ENCODE peak calls at places on chromosomes 2 and 18, in nine cellular contexts. C is stimulated activated CD4-positive, alpha-beta T cell treated with anti-CD3 and anti-CD28 coated beads, TNF-alpha, amount 100 ng/mL, for 24 hours; B is NCI-H146; M is NCI-H2081; R is cardiac muscle cell; E is AML-193; A is WERI-Rb-1; D is lower leg skin; P is activated CD8-positive, alpha-beta T cell treated with anti-CD3 and anti-CD28 coated beads, Interleukin-2, amount 10 ng/mL, durations not matched to agents 7 days and 5 days. G is an unnamed sample.

GRCh38 chr2:86068098-86069047 is 37.3 kb downstream of the POLR1A start:
- DNase-seq in A (no peak), M (peak; percentile 31), B (no peak), P (peak; percentile 80), R (no peak), C (peak; percentile 15), D (no peak), E (no peak), G (no peak)

GRCh38 chr2:235050992-235051351 is 99.2 kb downstream of the SH3BP4 start:
- DNase-seq in R (peak; percentile 36), M (peak; percentile 98), P (no peak), D (peak; percentile 94), E (no peak), C (no peak), A (peak; percentile 62), B (peak; percentile 80), G (no peak)

GRCh38 chr2:175804130-175804529 is 197.9 kb downstream of the LNPK start:
- DNase-seq in C (no peak), A (no peak), D (no peak), B (no peak), P (no peak), R (peak; percentile 12), M (no peak), E (no peak), G (no peak)

GRCh38 chr18:37309861-37310260 is 255.7 kb downstream of the CELF4 start:
- DNase-seq in R (no peak), D (no peak), A (no peak), M (no peak), C (no peak), B (peak; percentile 35), P (no peak), E (no peak), G (no peak)

GRCh38 chr18:58048243-58048642 is 4.2 kb downstream of the NEDD4L start:
- DNase-seq in E (no peak), D (no peak), R (no peak), C (no peak), P (no peak), B (no peak), M (no peak), A (no peak), G (no peak)

GRCh38 chr2:65128297-65129190 is 1.4 kb downstream of the RAB1A start:
- DNase-seq in R (no peak), M (no peak), B (no peak), C (no peak), E (peak; percentile 90), A (no peak), P (no peak), D (peak; percentile 63), G (no peak)

GRCh38 chr18:76488190-76488589 is 6.9 kb downstream of the ZNF516 start:
- DNase-seq in M (no peak), C (no peak), P (no peak), D (no peak), A (no peak), B (no peak), E (no peak), R (no peak), G (no peak)

GRCh38 chr2:96692094-96692971 is 47.5 kb downstream of the LMAN2L start:
- DNase-seq in E (no peak), A (no peak), P (no peak), D (no peak), C (no peak), B (no peak), M (no peak), R (no peak), G (no peak)

GRCh38 chr2:236123716-236124115 is 44.5 kb downstream of the GBX2 start:
- DNase-seq in P (no peak), A (no peak), C (no peak), B (no peak), R (no peak), D (no peak), M (no peak), E (no peak), G (no peak)

GRCh38 chr2:23681356-23682140 is 245.4 kb downstream of the ATAD2B start:
- DNase-seq in R (no peak), P (no peak), B (no peak), A (peak; percentile 60), D (no peak), C (no peak), M (peak; percentile 65), E (no peak), G (no peak)

GRCh38 chr2:242098445-242099128 is 229.1 kb downstream of the RTP5 start:
- DNase-seq in B (no peak), E (peak; percentile 87), R (no peak), D (no peak), C (no peak), M (no peak), A (no peak), P (no peak), G (no peak)

GRCh38 chr2:165876712-165877111 is 76.9 kb downstream of the TTC21B start:
- DNase-seq in D (no peak), P (no peak), B (no peak), A (no peak), E (no peak), R (no peak), C (no peak), M (no peak), G (no peak)

GRCh38 chr2:239727182-239727775 is 297.9 kb downstream of the NDUFA10 start:
- DNase-seq in M (no peak), B (peak; percentile 10), D (no peak), A (no peak), R (no peak), C (no peak), P (no peak), E (no peak), G (no peak)

GRCh38 chr2:119496682-119497081 is 27.6 kb downstream of the SCTR start:
- DNase-seq in A (no peak), M (no peak), P (no peak), E (no peak), C (no peak), B (no peak), R (no peak), D (no peak), G (no peak)

GRCh38 chr2:176398783-176399182 is 129.5 kb downstream of the MTX2 start:
- DNase-seq in P (no peak), R (no peak), A (no peak), M (no peak), C (no peak), E (no peak), D (no peak), B (no peak), G (no peak)

GRCh38 chr2:37768491-37768925 is 97.1 kb upstream of the CDC42EP3 start:
- DNase-seq in B (no peak), D (peak; percentile 26), A (no peak), R (peak; percentile 17), C (no peak), M (no peak), P (no peak), E (no peak), G (no peak)

GRCh38 chr2:30172622-30173021 is 25.8 kb downstream of the YPEL5 start:
- DNase-seq in E (no peak), P (no peak), M (no peak), R (no peak), C (no peak), B (no peak), D (no peak), A (no peak), G (no peak)

GRCh38 chr18:48820483-48821250 is 130.1 kb downstream of the SMAD7 start:
- DNase-seq in C (no peak), M (no peak), B (no peak), P (no peak), D (no peak), R (no peak), A (peak; percentile 8), E (no peak), G (peak; percentile 9)